ENCODE peak calls at places on chromosomes 3 and 15, in eight cellular contexts. H, B, E, V, X, G, S and F are unnamed samples.

GRCh38 chr15:72534522-72534921 is 60.4 kb downstream of the ARIH1 start:
- DNase-seq in H (no peak), B (no peak), E (no peak), V (no peak), X (no peak), G (no peak), S (peak), F (no peak)

GRCh38 chr3:61563614-61564404 is 2.4 kb downstream of the PTPRG start:
- DNase-seq in H (no peak), B (no peak), E (no peak), V (no peak), X (no peak), G (no peak), S (no peak), F (no peak)

GRCh38 chr3:43307226-43307625 is 20.9 kb downstream of the SNRK start:
- DNase-seq in H (peak), B (no peak), E (no peak), V (no peak), X (no peak), G (no peak), S (no peak), F (no peak)

GRCh38 chr15:100426893-100427292 is 85.1 kb upstream of the ADAMTS17 start:
- DNase-seq in H (no peak), B (no peak), E (no peak), V (no peak), X (no peak), G (no peak), S (no peak), F (no peak)

GRCh38 chr3:41507336-41508062 is 308.2 kb downstream of the CTNNB1 start:
- DNase-seq in H (no peak), B (no peak), E (no peak), V (no peak), X (no peak), G (peak), S (no peak), F (no peak)

GRCh38 chr15:71448688-71449114 is 333.4 kb downstream of the THSD4 start:
- DNase-seq in H (peak), B (no peak), E (peak), V (no peak), X (peak), G (peak), S (no peak), F (peak)

GRCh38 chr3:157135671-157136396 is 24.1 kb downstream of the CCNL1 start:
- DNase-seq in H (peak), B (no peak), E (peak), V (no peak), X (peak), G (peak), S (no peak), F (no peak)

GRCh38 chr3:187039723-187040414 is 99.4 kb downstream of the RPL39L start:
- DNase-seq in H (no peak), B (peak), E (no peak), V (no peak), X (no peak), G (no peak), S (no peak), F (no peak)

GRCh38 chr3:185555948-185556347 is 3.6 kb upstream of the LIPH start:
- DNase-seq in H (no peak), B (no peak), E (no peak), V (no peak), X (no peak), G (no peak), S (no peak), F (no peak)

GRCh38 chr3:52385157-52385556 is 59.7 kb downstream of the SEMA3G start:
- DNase-seq in H (peak), B (no peak), E (peak), V (no peak), X (peak), G (no peak), S (no peak), F (peak)

GRCh38 chr3:7897643-7898042 is 604.0 kb upstream of the LMCD1 start:
- DNase-seq in H (no peak), B (no peak), E (no peak), V (no peak), X (no peak), G (no peak), S (no peak), F (no peak)

GRCh38 chr3:102182162-102182561 is 252.7 kb upstream of the ZPLD1 start:
- DNase-seq in H (no peak), B (no peak), E (peak), V (no peak), X (no peak), G (no peak), S (no peak), F (no peak)

GRCh38 chr3:134897391-134898131 is 102.5 kb downstream of the EPHB1 start:
- DNase-seq in H (no peak), B (no peak), E (no peak), V (no peak), X (no peak), G (no peak), S (no peak), F (no peak)

GRCh38 chr15:40055576-40056293 is 16.8 kb upstream of the SRP14 start:
- DNase-seq in H (no peak), B (peak), E (no peak), V (no peak), X (no peak), G (no peak), S (no peak), F (no peak)

GRCh38 chr3:132180337-132180791 is 136.8 kb upstream of the ACP3 start:
- DNase-seq in H (peak), B (no peak), E (peak), V (no peak), X (peak), G (peak), S (no peak), F (peak)

GRCh38 chr3:183502237-183502636 is 53.3 kb downstream of the KLHL6 start:
- DNase-seq in H (no peak), B (no peak), E (no peak), V (no peak), X (no peak), G (no peak), S (no peak), F (no peak)

GRCh38 chr3:190810957-190811356 is 51.5 kb downstream of the GMNC start:
- DNase-seq in H (no peak), B (no peak), E (no peak), V (no peak), X (no peak), G (no peak), S (no peak), F (no peak)

GRCh38 chr3:58117561-58118305 is 93.0 kb downstream of the DNASE1L3 start:
- DNase-seq in H (peak), B (peak), E (no peak), V (no peak), X (peak), G (peak), S (no peak), F (peak)

GRCh38 chr15:94229591-94230365 is 1.6 kb upstream of the MCTP2 start:
- DNase-seq in H (no peak), B (no peak), E (no peak), V (no peak), X (no peak), G (no peak), S (peak), F (no peak)

GRCh38 chr3:170605490-170605889 is 19.6 kb upstream of the SLC7A14 start:
- DNase-seq in H (no peak), B (no peak), E (no peak), V (no peak), X (no peak), G (no peak), S (no peak), F (no peak)

GRCh38 chr3:185992801-185993467 is 55.1 kb upstream of the TRA2B start:
- DNase-seq in H (peak), B (no peak), E (no peak), V (no peak), X (no peak), G (no peak), S (no peak), F (peak)

GRCh38 chr3:66144792-66145733 is 75.7 kb upstream of the SLC25A26 start:
- DNase-seq in H (peak), B (no peak), E (no peak), V (no peak), X (no peak), G (peak), S (no peak), F (peak)

GRCh38 chr15:64464271-64465005 is 4.1 kb downstream of the ZNF609 start:
- DNase-seq in H (peak), B (no peak), E (no peak), V (no peak), X (peak), G (no peak), S (no peak), F (peak)

GRCh38 chr3:30952786-30953185 is 58.3 kb upstream of the GADL1 start:
- DNase-seq in H (peak), B (no peak), E (no peak), V (no peak), X (peak), G (no peak), S (no peak), F (peak)

GRCh38 chr15:52765779-52766178 is 24.4 kb downstream of the ONECUT1 start:
- DNase-seq in H (peak), B (no peak), E (peak), V (no peak), X (peak), G (no peak), S (no peak), F (peak)